ENCODE peak calls at places on chromosomes 13 and 19, in ten cellular contexts. B, S, N, V, J, U, G, L, R and D are unnamed samples.
A peak's percentile ranks its signal among the peaks of the same experiment; 100 is the strongest.

GRCh38 chr19:12695997-12696365 is 450 bp downstream of the FBXW9 start:
- DNase-seq in B (no peak), S (no peak), N (no peak), V (no peak), J (no peak), U (no peak), G (no peak), L (peak; percentile 10), R (no peak), D (no peak)

GRCh38 chr13:72195044-72195704 is 328.2 kb upstream of the DACH1 start:
- DNase-seq in B (no peak), S (no peak), N (no peak), V (no peak), J (no peak), U (no peak), G (no peak), L (no peak), R (no peak), D (no peak)

GRCh38 chr19:6161271-6161850 is 25.9 kb downstream of the ACSBG2 start:
- DNase-seq in B (no peak), S (peak; percentile 72), N (no peak), V (no peak), J (no peak), U (no peak), G (no peak), L (no peak), R (peak; percentile 63), D (peak; percentile 33)

GRCh38 chr19:33387351-33388230 is 14.1 kb downstream of the CEBPG start:
- DNase-seq in B (no peak), S (no peak), N (no peak), V (no peak), J (no peak), U (no peak), G (no peak), L (no peak), R (no peak), D (no peak)

GRCh38 chr19:29576761-29577661 is 29.1 kb upstream of the POP4 start:
- DNase-seq in B (peak; percentile 16), S (no peak), N (no peak), V (no peak), J (no peak), U (no peak), G (peak; percentile 18), L (no peak), R (no peak), D (no peak)

GRCh38 chr19:38561658-38562057 is 56.1 kb downstream of the MAP4K1 start:
- DNase-seq in B (no peak), S (no peak), N (no peak), V (no peak), J (no peak), U (no peak), G (no peak), L (no peak), R (no peak), D (no peak)

GRCh38 chr19:1087813-1088418 is 7.3 kb downstream of the POLR2E start:
- DNase-seq in B (no peak), S (peak; percentile 97), N (peak; percentile 80), V (no peak), J (no peak), U (no peak), G (no peak), L (no peak), R (no peak), D (no peak)

GRCh38 chr13:48412881-48413351 is at the start of gene LPAR6:
- DNase-seq in B (no peak), S (peak; percentile 31), N (no peak), V (no peak), J (no peak), U (no peak), G (peak; percentile 75), L (no peak), R (peak; percentile 54), D (peak; percentile 81)

GRCh38 chr13:49023441-49023840 is 47.7 kb downstream of the FNDC3A start:
- DNase-seq in B (no peak), S (no peak), N (no peak), V (peak; percentile 32), J (no peak), U (no peak), G (peak; percentile 81), L (no peak), R (no peak), D (no peak)

GRCh38 chr19:18292460-18292809 is 11.0 kb upstream of the JUND start:
- DNase-seq in B (no peak), S (peak; percentile 54), N (no peak), V (no peak), J (no peak), U (no peak), G (no peak), L (peak; percentile 30), R (no peak), D (peak; percentile 94)

GRCh38 chr19:3586124-3586626 is 897 bp downstream of the GIPC3 start:
- DNase-seq in B (no peak), S (no peak), N (no peak), V (no peak), J (no peak), U (peak; percentile 42), G (no peak), L (no peak), R (no peak), D (no peak)

GRCh38 chr13:101454767-101455166 is 2.3 kb downstream of the ITGBL1 start:
- DNase-seq in B (no peak), S (no peak), N (no peak), V (no peak), J (no peak), U (no peak), G (peak; percentile 81), L (no peak), R (no peak), D (no peak)

GRCh38 chr13:22735381-22735995 is 445.3 kb upstream of the SGCG start:
- DNase-seq in B (no peak), S (no peak), N (no peak), V (no peak), J (no peak), U (peak; percentile 33), G (no peak), L (no peak), R (no peak), D (peak; percentile 26)

DNA sequence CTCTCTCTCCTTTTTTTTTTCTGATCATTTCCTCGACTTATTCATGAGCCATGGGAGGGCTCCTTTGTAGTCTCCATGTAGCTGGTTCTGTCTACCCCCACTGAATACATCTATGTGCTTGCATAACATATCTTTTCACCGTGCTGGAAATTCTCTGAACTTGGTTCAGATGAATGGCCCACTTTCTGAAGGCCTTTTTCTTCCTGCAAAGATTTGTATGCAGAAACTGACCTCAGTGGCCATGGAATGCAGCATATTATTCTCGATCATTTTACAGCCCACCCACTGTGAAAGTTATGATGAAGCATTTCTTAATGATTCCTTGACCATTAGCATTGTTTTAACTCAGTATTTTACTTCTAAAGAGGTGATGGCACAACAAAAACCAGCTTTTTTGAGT is 225.2 kb downstream of the GGACT start:
- DNase-seq in B (no peak), S (no peak), N (no peak), V (peak; percentile 26), J (no peak), U (no peak), G (peak; percentile 74), L (no peak), R (no peak), D (no peak)
- H3K27ac ChIP-seq in B (no peak overlapping the region), S (no peak overlapping the region), N (no peak overlapping the region), V (peak overlapping the region; percentile 40), J (no peak overlapping the region), U (no peak overlapping the region), G (peak overlapping the region; percentile 65), L (no peak overlapping the region), R (no peak overlapping the region), D (no peak overlapping the region)

DNA sequence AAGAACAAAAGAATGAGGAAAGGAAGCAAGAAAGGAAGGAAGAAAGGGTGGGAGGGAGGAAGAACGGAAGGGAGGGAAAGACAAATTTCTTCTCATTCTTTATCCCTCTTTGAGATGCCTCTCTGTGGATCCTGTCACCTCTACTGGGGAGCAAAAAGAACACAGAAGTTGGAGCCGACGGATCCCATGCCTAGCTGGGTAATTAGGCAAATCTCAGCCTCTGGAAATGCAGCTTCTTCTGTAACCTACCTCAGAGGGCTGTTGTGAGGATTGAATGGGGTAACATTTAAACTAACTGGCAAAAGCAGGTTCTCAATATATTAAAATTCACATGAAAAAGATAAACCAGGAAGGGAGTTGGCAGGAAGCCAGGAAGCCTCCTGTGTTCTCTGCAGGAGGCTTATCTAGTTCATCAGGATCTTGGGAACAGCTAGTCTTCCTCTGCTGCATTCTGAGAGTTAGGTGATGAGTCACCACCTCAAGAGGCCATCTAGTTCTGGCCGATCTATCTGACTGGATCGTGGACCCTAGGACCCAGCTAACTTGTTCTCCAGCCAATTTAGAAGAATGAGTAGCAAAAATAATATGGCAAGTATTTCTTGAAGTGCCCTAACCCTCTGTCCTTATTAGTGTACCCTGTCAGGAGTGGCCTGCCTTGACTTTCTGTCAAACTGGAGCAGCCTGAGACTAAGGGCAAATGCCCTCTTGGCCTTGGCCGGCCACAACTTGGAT is 15.2 kb upstream of the CPB2 start:
- DNase-seq in B (no peak), S (no peak), N (no peak), V (no peak), J (peak; percentile 20), U (no peak), G (peak; percentile 75), L (peak; percentile 8), R (no peak), D (peak; percentile 85)
- H3K27ac ChIP-seq in B (no peak overlapping the region), S (no peak overlapping the region), N (no peak overlapping the region), V (no peak overlapping the region), J (no peak overlapping the region), U (no peak overlapping the region), G (no peak overlapping the region), L (peak overlapping the region; percentile 53), R (no peak overlapping the region), D (peak overlapping the region; percentile 33)

GRCh38 chr13:36323951-36324566 is 22.1 kb downstream of the SPART start:
- DNase-seq in B (no peak), S (no peak), N (no peak), V (no peak), J (no peak), U (no peak), G (peak; percentile 53), L (no peak), R (no peak), D (peak; percentile 94)
- H3K27ac ChIP-seq in B (no peak overlapping the region), S (no peak overlapping the region), N (no peak overlapping the region), V (no peak overlapping the region), J (no peak overlapping the region), U (no peak overlapping the region), G (peak overlapping the region; percentile 52), L (no peak overlapping the region), R (no peak overlapping the region), D (peak overlapping the region; percentile 99)

DNA sequence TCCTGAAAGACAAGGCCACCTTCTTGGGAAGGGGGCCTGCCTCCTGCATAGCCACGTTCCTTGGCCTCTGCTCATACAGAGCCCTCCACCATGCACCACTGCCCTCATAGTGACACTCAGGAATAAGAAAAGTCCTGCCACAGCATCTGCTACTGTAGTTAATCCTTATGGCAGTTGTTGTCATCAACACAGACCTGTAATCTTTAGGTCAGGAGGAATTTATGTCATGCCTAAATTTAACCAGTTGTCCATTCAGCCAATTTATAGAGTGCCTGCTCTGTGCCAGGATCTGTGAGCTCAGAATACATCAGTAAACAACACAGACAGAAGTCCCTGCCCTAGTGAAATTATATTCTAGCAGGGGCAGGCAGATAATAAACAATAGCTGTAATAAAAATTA is 44.4 kb downstream of the FAM124A start:
- DNase-seq in B (no peak), S (no peak), N (no peak), V (no peak), J (no peak), U (no peak), G (no peak), L (no peak), R (no peak), D (no peak)
- H3K27ac ChIP-seq in B (no peak overlapping the region), S (no peak overlapping the region), N (no peak overlapping the region), V (no peak overlapping the region), J (no peak overlapping the region), U (no peak overlapping the region), G (no peak overlapping the region), L (no peak overlapping the region), R (no peak overlapping the region), D (no peak overlapping the region)